ENCODE peak calls at places on chromosome 10, in four cellular contexts. D is K562, G is WTC11, P is HepG2. L is an unnamed sample.
A peak's percentile ranks its signal among the peaks of the same experiment; 100 is the strongest.

GRCh38 chr10:22320591-22321155 is at the start of gene BMI1:
- DNase-seq in D (peak; percentile 81), G (peak; percentile 54), P (peak; percentile 63), L (peak; percentile 95)

GRCh38 chr10:123570051-123570897 is 95.9 kb upstream of the GPR26 start:
- DNase-seq in D (no peak), G (no peak), P (no peak), L (no peak)

GRCh38 chr10:80392250-80392649 is 16.1 kb upstream of the PRXL2A start:
- DNase-seq in D (no peak), G (no peak), P (no peak), L (no peak)

GRCh38 chr10:94150541-94151184 is 156.9 kb downstream of the PLCE1 start:
- DNase-seq in D (no peak), G (no peak), P (no peak), L (no peak)

GRCh38 chr10:72424561-72424960 is 69.8 kb upstream of the DNAJB12 start:
- DNase-seq in D (no peak), G (no peak), P (peak; percentile 5), L (no peak)

GRCh38 chr10:47405829-47406547 is 21.9 kb upstream of the ZNF488 start:
- DNase-seq in D (no peak), G (no peak), P (no peak), L (no peak)

GRCh38 chr10:1410032-1410431 is 327.3 kb downstream of the ADARB2 start:
- DNase-seq in D (no peak), G (no peak), P (no peak), L (no peak)

GRCh38 chr10:26438534-26439269 is 561 bp downstream of the APBB1IP start:
- DNase-seq in D (no peak), G (peak; percentile 43), P (no peak), L (peak; percentile 16)

GRCh38 chr10:72027498-72027897 is 60.9 kb downstream of the SPOCK2 start:
- DNase-seq in D (no peak), G (no peak), P (no peak), L (no peak)

GRCh38 chr10:77906863-77907861 is 19.4 kb downstream of the DLG5 start:
- DNase-seq in D (no peak), G (no peak), P (no peak), L (no peak)

GRCh38 chr10:126921974-126922525 is 16.8 kb downstream of the DOCK1 start:
- DNase-seq in D (no peak), G (no peak), P (no peak), L (no peak)

GRCh38 chr10:61108880-61109279 is 164.9 kb upstream of the RHOBTB1 start:
- DNase-seq in D (peak; percentile 64), G (no peak), P (no peak), L (no peak)

GRCh38 chr10:110919971-110920881 is 822 bp downstream of the SHOC2 start:
- DNase-seq in D (peak; percentile 5), G (peak; percentile 21), P (no peak), L (peak; percentile 25)

GRCh38 chr10:1359599-1359955 is 303.4 kb downstream of the WDR37 start:
- DNase-seq in D (no peak), G (no peak), P (no peak), L (no peak)

GRCh38 chr10:131739201-131739600 is 161.6 kb upstream of the PPP2R2D start:
- DNase-seq in D (no peak), G (no peak), P (no peak), L (no peak)

GRCh38 chr10:113059001-113059780 is 109.1 kb downstream of the TCF7L2 start:
- DNase-seq in D (no peak), G (no peak), P (peak; percentile 76), L (peak; percentile 29)

GRCh38 chr10:79066460-79067240 is 2.1 kb upstream of the ZMIZ1 start:
- DNase-seq in D (peak; percentile 94), G (peak; percentile 32), P (peak; percentile 87), L (peak; percentile 84)

GRCh38 chr10:10045765-10046028 is 972.0 kb upstream of the CELF2 start:
- DNase-seq in D (no peak), G (no peak), P (no peak), L (no peak)

GRCh38 chr10:86951184-86951761 is 6.1 kb downstream of the MMRN2 start:
- DNase-seq in D (no peak), G (no peak), P (no peak), L (no peak)

GRCh38 chr10:106931159-106931852 is 233.2 kb downstream of the SORCS1 start:
- DNase-seq in D (no peak), G (no peak), P (peak; percentile 48), L (no peak)

GRCh38 chr10:70770001-70770400 is 15.2 kb downstream of the TBATA start:
- DNase-seq in D (no peak), G (no peak), P (no peak), L (no peak)

GRCh38 chr10:95333997-95334792 is 43.4 kb upstream of the PDLIM1 start:
- DNase-seq in D (peak; percentile 44), G (no peak), P (no peak), L (no peak)

GRCh38 chr10:22849077-22849810 is 78.6 kb upstream of the ARMC3 start:
- DNase-seq in D (no peak), G (no peak), P (peak; percentile 66), L (no peak)

GRCh38 chr10:77909755-77910375 is 16.7 kb downstream of the DLG5 start:
- DNase-seq in D (peak; percentile 76), G (no peak), P (peak; percentile 91), L (no peak)

GRCh38 chr10:11713186-11713743 is 28.9 kb upstream of the ECHDC3 start:
- DNase-seq in D (peak; percentile 73), G (no peak), P (no peak), L (no peak)

GRCh38 chr10:26464632-26465280 is 26.6 kb downstream of the APBB1IP start:
- DNase-seq in D (no peak), G (no peak), P (no peak), L (no peak)

GRCh38 chr10:99370993-99371392 is 41.8 kb downstream of the CNNM1 start:
- DNase-seq in D (peak; percentile 29), G (no peak), P (peak; percentile 59), L (peak; percentile 56)

GRCh38 chr10:76717141-76717540 is 920.5 kb downstream of the KCNMA1 start:
- DNase-seq in D (no peak), G (no peak), P (no peak), L (no peak)

GRCh38 chr10:61173450-61173849 is 229.5 kb upstream of the RHOBTB1 start:
- DNase-seq in D (no peak), G (no peak), P (no peak), L (no peak)

GRCh38 chr10:127196227-127196954 is at the start of gene INSYN2A:
- DNase-seq in D (no peak), G (peak; percentile 67), P (no peak), L (peak; percentile 78)

GRCh38 chr10:11813855-11814557 is 9.2 kb upstream of the PROSER2 start:
- DNase-seq in D (no peak), G (no peak), P (no peak), L (no peak)

GRCh38 chr10:73999703-74000102 is 1.8 kb downstream of the VCL start:
- DNase-seq in D (no peak), G (no peak), P (peak; percentile 38), L (no peak)

GRCh38 chr10:94546616-94547175 is 1.1 kb downstream of the HELLS start:
- DNase-seq in D (no peak), G (no peak), P (no peak), L (peak; percentile 15)

GRCh38 chr10:76178561-76179292 is 747.3 kb downstream of the LRMDA start:
- DNase-seq in D (no peak), G (no peak), P (no peak), L (no peak)

GRCh38 chr10:11667756-11668155 is 56.3 kb upstream of the USP6NL start:
- DNase-seq in D (no peak), G (no peak), P (no peak), L (no peak)

GRCh38 chr10:44293842-44294241 is 91.1 kb downstream of the CXCL12 start:
- DNase-seq in D (no peak), G (no peak), P (peak; percentile 9), L (no peak)

GRCh38 chr10:3774814-3775670 is 10.0 kb downstream of the KLF6 start:
- DNase-seq in D (peak; percentile 25), G (no peak), P (no peak), L (no peak)

DNA sequence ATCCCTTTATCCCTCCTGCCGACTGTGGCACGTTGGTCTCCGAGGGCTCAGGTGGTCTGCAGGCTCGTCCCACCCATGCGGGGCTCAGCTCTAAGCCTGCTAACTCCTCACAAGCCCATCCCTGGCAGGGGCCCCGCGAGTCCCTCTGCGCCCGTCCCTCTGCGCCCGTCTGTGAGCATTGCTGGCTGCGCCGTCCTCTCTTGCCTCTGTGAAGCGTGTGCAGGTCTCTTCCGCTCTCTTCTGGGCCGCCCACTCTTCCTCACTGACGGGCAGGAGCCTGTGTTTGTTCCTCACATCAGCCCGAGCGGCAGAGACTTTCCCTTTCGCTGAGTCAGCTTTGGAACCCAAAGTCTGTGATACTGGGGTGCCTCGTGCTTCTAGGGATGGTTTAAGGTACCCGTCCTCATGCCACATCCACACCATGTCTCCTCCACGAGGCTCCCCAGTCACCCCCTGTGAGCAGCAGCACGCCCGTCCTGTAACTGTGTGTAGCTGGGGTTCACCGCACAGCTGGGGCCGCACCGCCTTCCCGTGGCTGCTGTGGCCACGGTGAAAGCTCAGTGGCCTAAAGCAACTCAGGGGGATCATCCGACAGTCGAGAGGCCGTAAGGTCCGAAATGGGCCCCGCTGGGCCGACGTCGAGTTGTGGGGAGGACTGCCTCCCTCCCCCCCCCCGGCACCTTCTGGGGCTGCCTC is 35.5 kb downstream of the ADGRA1 start:
- DNase-seq in D (no peak), G (no peak), P (no peak), L (no peak)
- TF ChIP-seq FOXJ3 in D (no peak), G (no peak), P (no peak), L (no peak)

GRCh38 chr10:27911645-27912044 is 87.2 kb downstream of the ODAD2 start:
- DNase-seq in D (no peak), G (peak; percentile 40), P (no peak), L (no peak)

GRCh38 chr10:27908231-27908630 is 90.6 kb downstream of the ODAD2 start:
- DNase-seq in D (no peak), G (no peak), P (peak; percentile 8), L (no peak)

GRCh38 chr10:27914888-27915287 is 84.0 kb downstream of the ODAD2 start:
- DNase-seq in D (no peak), G (no peak), P (no peak), L (no peak)

GRCh38 chr10:27912241-27912640 is 86.6 kb downstream of the ODAD2 start:
- DNase-seq in D (no peak), G (no peak), P (no peak), L (no peak)

GRCh38 chr10:27911006-27911405 is 87.9 kb downstream of the ODAD2 start:
- DNase-seq in D (no peak), G (no peak), P (no peak), L (no peak)
- TF ChIP-seq FOXJ3 in D (no peak), G (no peak), P (no peak), L (no peak)

GRCh38 chr10:124798781-124799180 is 2.8 kb upstream of the ABRAXAS2 start:
- DNase-seq in D (no peak), G (no peak), P (no peak), L (no peak)
- TF ChIP-seq FOXJ3 in D (no peak), G (no peak), P (no peak), L (no peak)

GRCh38 chr10:50416885-50417284 is 165.6 kb upstream of the ASAH2 start:
- DNase-seq in D (no peak), G (no peak), P (no peak), L (no peak)
- TF ChIP-seq FOXJ3 in D (no peak), G (no peak), P (no peak), L (no peak)

GRCh38 chr10:119306514-119306951 is 99.2 kb downstream of the GRK5 start:
- DNase-seq in D (peak; percentile 49), G (peak; percentile 25), P (no peak), L (no peak)
- TF ChIP-seq FOXJ3 in D (no peak), G (no peak), P (no peak), L (no peak)